ENCODE peak calls at places on chromosomes 13 and 19, in ten cellular contexts. One of them, this sample, is unnamed.

GRCh38 chr13:101579291-101579802 is 126.9 kb downstream of the ITGBL1 start:
- DNase-seq in PC-9: no peak
- DNase-seq in Peyer's patch: no peak
- DNase-seq in CD4-positive, alpha-beta T cell: no peak
- DNase-seq in CD4-positive, alpha-beta memory T cell: no peak
- DNase-seq in tibial nerve: no peak
- DNase-seq in stomach: no peak
- DNase-seq in K562: no peak
- DNase-seq in upper lobe of left lung: no peak
- DNase-seq in HL-60: no peak
- DNase-seq in this sample: no peak

GRCh38 chr13:72651196-72651595 is 76.2 kb downstream of the MZT1 start:
- DNase-seq in HL-60: no peak
- DNase-seq in CD4-positive, alpha-beta T cell: no peak
- DNase-seq in Peyer's patch: no peak
- DNase-seq in tibial nerve: no peak
- DNase-seq in PC-9: no peak
- DNase-seq in CD4-positive, alpha-beta memory T cell: no peak
- DNase-seq in K562: no peak
- DNase-seq in stomach: no peak
- DNase-seq in upper lobe of left lung: no peak
- DNase-seq in this sample: no peak

GRCh38 chr19:15091918-15092753 is 10.1 kb downstream of the OR1I1 start:
- DNase-seq in Peyer's patch: peak; percentile 65
- DNase-seq in tibial nerve: peak; percentile 85
- DNase-seq in upper lobe of left lung: no peak
- DNase-seq in HL-60: no peak
- DNase-seq in CD4-positive, alpha-beta memory T cell: peak; percentile 65
- DNase-seq in CD4-positive, alpha-beta T cell: peak; percentile 9
- DNase-seq in stomach: no peak
- DNase-seq in PC-9: peak; percentile 38
- DNase-seq in K562: peak; percentile 53
- DNase-seq in this sample: no peak

GRCh38 chr13:80574113-80574512 is 233.2 kb upstream of the SPRY2 start:
- DNase-seq in CD4-positive, alpha-beta memory T cell: no peak
- DNase-seq in Peyer's patch: no peak
- DNase-seq in tibial nerve: no peak
- DNase-seq in CD4-positive, alpha-beta T cell: no peak
- DNase-seq in upper lobe of left lung: no peak
- DNase-seq in K562: no peak
- DNase-seq in HL-60: no peak
- DNase-seq in PC-9: no peak
- DNase-seq in stomach: no peak
- DNase-seq in this sample: no peak

GRCh38 chr19:45640849-45641273 is 1.7 kb upstream of the EML2 start:
- DNase-seq in HL-60: no peak
- DNase-seq in CD4-positive, alpha-beta memory T cell: no peak
- DNase-seq in CD4-positive, alpha-beta T cell: no peak
- DNase-seq in tibial nerve: no peak
- DNase-seq in PC-9: no peak
- DNase-seq in Peyer's patch: peak; percentile 65
- DNase-seq in K562: peak; percentile 43
- DNase-seq in upper lobe of left lung: no peak
- DNase-seq in stomach: peak; percentile 50
- DNase-seq in this sample: no peak

GRCh38 chr13:21360463-21360862 is 98.6 kb downstream of the ZDHHC20 start:
- DNase-seq in stomach: no peak
- DNase-seq in HL-60: no peak
- DNase-seq in upper lobe of left lung: no peak
- DNase-seq in CD4-positive, alpha-beta T cell: no peak
- DNase-seq in PC-9: no peak
- DNase-seq in CD4-positive, alpha-beta memory T cell: no peak
- DNase-seq in tibial nerve: no peak
- DNase-seq in K562: no peak
- DNase-seq in Peyer's patch: no peak
- DNase-seq in this sample: no peak

GRCh38 chr19:38062959-38063786 is 156.2 kb downstream of the SIPA1L3 start:
- DNase-seq in K562: peak; percentile 42
- DNase-seq in PC-9: no peak
- DNase-seq in CD4-positive, alpha-beta memory T cell: no peak
- DNase-seq in HL-60: no peak
- DNase-seq in stomach: no peak
- DNase-seq in CD4-positive, alpha-beta T cell: no peak
- DNase-seq in upper lobe of left lung: peak; percentile 75
- DNase-seq in Peyer's patch: no peak
- DNase-seq in tibial nerve: no peak
- DNase-seq in this sample: no peak

GRCh38 chr13:32802159-32802558 is 214.1 kb upstream of the KL start:
- DNase-seq in CD4-positive, alpha-beta memory T cell: no peak
- DNase-seq in K562: no peak
- DNase-seq in stomach: no peak
- DNase-seq in Peyer's patch: no peak
- DNase-seq in CD4-positive, alpha-beta T cell: no peak
- DNase-seq in PC-9: no peak
- DNase-seq in tibial nerve: no peak
- DNase-seq in HL-60: no peak
- DNase-seq in upper lobe of left lung: no peak
- DNase-seq in this sample: no peak

GRCh38 chr19:6214881-6215541 is 64.8 kb downstream of the MLLT1 start:
- DNase-seq in CD4-positive, alpha-beta memory T cell: no peak
- DNase-seq in HL-60: no peak
- DNase-seq in CD4-positive, alpha-beta T cell: no peak
- DNase-seq in stomach: no peak
- DNase-seq in tibial nerve: no peak
- DNase-seq in PC-9: no peak
- DNase-seq in Peyer's patch: no peak
- DNase-seq in K562: no peak
- DNase-seq in upper lobe of left lung: peak; percentile 72
- DNase-seq in this sample: no peak

GRCh38 chr19:45104658-45105384 is 11.8 kb downstream of the PPP1R37 start:
- DNase-seq in stomach: no peak
- DNase-seq in upper lobe of left lung: no peak
- DNase-seq in Peyer's patch: peak; percentile 61
- DNase-seq in PC-9: no peak
- DNase-seq in tibial nerve: no peak
- DNase-seq in CD4-positive, alpha-beta T cell: no peak
- DNase-seq in HL-60: no peak
- DNase-seq in K562: no peak
- DNase-seq in CD4-positive, alpha-beta memory T cell: no peak
- DNase-seq in this sample: no peak

GRCh38 chr13:83980322-83980721 is 98.0 kb upstream of the SLITRK1 start:
- DNase-seq in tibial nerve: no peak
- DNase-seq in Peyer's patch: no peak
- DNase-seq in upper lobe of left lung: no peak
- DNase-seq in PC-9: no peak
- DNase-seq in CD4-positive, alpha-beta memory T cell: no peak
- DNase-seq in K562: no peak
- DNase-seq in CD4-positive, alpha-beta T cell: no peak
- DNase-seq in HL-60: no peak
- DNase-seq in stomach: no peak
- DNase-seq in this sample: no peak

GRCh38 chr13:103328899-103329298 is 262.7 kb upstream of the SLC10A2 start:
- DNase-seq in CD4-positive, alpha-beta memory T cell: no peak
- DNase-seq in CD4-positive, alpha-beta T cell: no peak
- DNase-seq in K562: no peak
- DNase-seq in HL-60: no peak
- DNase-seq in tibial nerve: no peak
- DNase-seq in upper lobe of left lung: no peak
- DNase-seq in PC-9: no peak
- DNase-seq in stomach: no peak
- DNase-seq in Peyer's patch: no peak
- DNase-seq in this sample: no peak

GRCh38 chr13:29369060-29369743 is 226.3 kb downstream of the SLC7A1 start:
- DNase-seq in PC-9: peak; percentile 4
- DNase-seq in K562: no peak
- DNase-seq in HL-60: peak; percentile 42
- DNase-seq in CD4-positive, alpha-beta T cell: no peak
- DNase-seq in Peyer's patch: no peak
- DNase-seq in upper lobe of left lung: no peak
- DNase-seq in tibial nerve: no peak
- DNase-seq in stomach: no peak
- DNase-seq in CD4-positive, alpha-beta memory T cell: peak; percentile 6
- DNase-seq in this sample: no peak

GRCh38 chr13:31051999-31052398 is 109.7 kb downstream of the HSPH1 start:
- DNase-seq in upper lobe of left lung: no peak
- DNase-seq in tibial nerve: no peak
- DNase-seq in PC-9: no peak
- DNase-seq in stomach: no peak
- DNase-seq in CD4-positive, alpha-beta memory T cell: no peak
- DNase-seq in HL-60: no peak
- DNase-seq in Peyer's patch: peak; percentile 14
- DNase-seq in K562: no peak
- DNase-seq in CD4-positive, alpha-beta T cell: no peak
- DNase-seq in this sample: no peak

GRCh38 chr19:16470911-16471811 is 609 bp downstream of the EPS15L1 start:
- DNase-seq in CD4-positive, alpha-beta memory T cell: peak; percentile 13
- DNase-seq in stomach: no peak
- DNase-seq in K562: no peak
- DNase-seq in tibial nerve: no peak
- DNase-seq in CD4-positive, alpha-beta T cell: peak; percentile 13
- DNase-seq in PC-9: peak; percentile 18
- DNase-seq in upper lobe of left lung: no peak
- DNase-seq in HL-60: peak; percentile 15
- DNase-seq in Peyer's patch: no peak
- DNase-seq in this sample: no peak

GRCh38 chr19:50460161-50460765 is 16.0 kb upstream of the EMC10 start:
- DNase-seq in CD4-positive, alpha-beta T cell: no peak
- DNase-seq in CD4-positive, alpha-beta memory T cell: no peak
- DNase-seq in HL-60: no peak
- DNase-seq in Peyer's patch: no peak
- DNase-seq in stomach: no peak
- DNase-seq in upper lobe of left lung: no peak
- DNase-seq in tibial nerve: no peak
- DNase-seq in K562: no peak
- DNase-seq in PC-9: peak; percentile 35
- DNase-seq in this sample: no peak

GRCh38 chr19:33646306-33646705 is 24.6 kb downstream of the CHST8 start:
- DNase-seq in PC-9: no peak
- DNase-seq in HL-60: no peak
- DNase-seq in upper lobe of left lung: no peak
- DNase-seq in stomach: no peak
- DNase-seq in Peyer's patch: no peak
- DNase-seq in CD4-positive, alpha-beta T cell: no peak
- DNase-seq in tibial nerve: no peak
- DNase-seq in K562: no peak
- DNase-seq in CD4-positive, alpha-beta memory T cell: no peak
- DNase-seq in this sample: no peak

GRCh38 chr13:35994131-35994966 is 136.8 kb downstream of the DCLK1 start:
- DNase-seq in tibial nerve: no peak
- DNase-seq in upper lobe of left lung: no peak
- DNase-seq in HL-60: no peak
- DNase-seq in Peyer's patch: no peak
- DNase-seq in PC-9: no peak
- DNase-seq in CD4-positive, alpha-beta T cell: no peak
- DNase-seq in CD4-positive, alpha-beta memory T cell: no peak
- DNase-seq in stomach: no peak
- DNase-seq in K562: no peak
- DNase-seq in this sample: no peak

GRCh38 chr19:41288898-41289505 is 21.0 kb upstream of the CCDC97 start:
- DNase-seq in Peyer's patch: no peak
- DNase-seq in tibial nerve: no peak
- DNase-seq in CD4-positive, alpha-beta memory T cell: no peak
- DNase-seq in PC-9: no peak
- DNase-seq in K562: no peak
- DNase-seq in HL-60: no peak
- DNase-seq in CD4-positive, alpha-beta T cell: no peak
- DNase-seq in stomach: no peak
- DNase-seq in upper lobe of left lung: no peak
- DNase-seq in this sample: no peak

DNA sequence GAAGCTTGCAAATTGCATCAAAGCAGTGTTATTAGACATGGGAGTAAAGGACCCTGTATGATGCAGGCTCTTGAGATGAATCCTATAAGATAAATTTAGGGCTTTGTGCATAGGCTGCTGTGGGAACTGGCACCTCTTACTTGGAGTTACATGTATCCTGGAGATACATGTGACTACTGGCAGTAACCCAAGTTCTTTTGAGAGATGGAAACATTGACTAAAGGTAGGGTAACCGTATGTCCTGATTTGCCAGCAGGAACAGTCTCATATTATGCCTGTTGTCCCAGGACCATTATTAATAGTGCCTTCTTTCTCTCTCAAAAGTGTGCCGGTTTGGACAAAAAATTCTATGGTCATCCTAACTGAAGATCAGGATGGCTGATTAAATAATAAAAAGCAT is 195.4 kb downstream of the LACC1 start:
- DNase-seq in HL-60: no peak
- DNase-seq in upper lobe of left lung: no peak
- DNase-seq in CD4-positive, alpha-beta memory T cell: no peak
- DNase-seq in K562: no peak
- DNase-seq in CD4-positive, alpha-beta T cell: no peak
- DNase-seq in Peyer's patch: no peak
- DNase-seq in stomach: no peak
- DNase-seq in PC-9: no peak
- DNase-seq in tibial nerve: no peak
- DNase-seq in this sample: no peak
- H3K27ac ChIP-seq in HL-60: no peak overlapping the region
- H3K27ac ChIP-seq in upper lobe of left lung: no peak overlapping the region
- H3K27ac ChIP-seq in CD4-positive, alpha-beta memory T cell: no peak overlapping the region
- H3K27ac ChIP-seq in K562: no peak overlapping the region
- H3K27ac ChIP-seq in CD4-positive, alpha-beta T cell: no peak overlapping the region
- H3K27ac ChIP-seq in Peyer's patch: no peak overlapping the region
- H3K27ac ChIP-seq in stomach: no peak overlapping the region
- H3K27ac ChIP-seq in PC-9: no peak overlapping the region
- H3K27ac ChIP-seq in tibial nerve: no peak overlapping the region
- H3K27ac ChIP-seq in this sample: no peak overlapping the region

GRCh38 chr19:4976412-4977298 is 7.7 kb downstream of the KDM4B start:
- DNase-seq in tibial nerve: peak; percentile 85
- DNase-seq in CD4-positive, alpha-beta memory T cell: no peak
- DNase-seq in upper lobe of left lung: peak; percentile 73
- DNase-seq in Peyer's patch: peak; percentile 81
- DNase-seq in K562: no peak
- DNase-seq in PC-9: no peak
- DNase-seq in HL-60: peak; percentile 94
- DNase-seq in CD4-positive, alpha-beta T cell: no peak
- DNase-seq in stomach: peak; percentile 53
- DNase-seq in this sample: peak; percentile 55
- H3K27ac ChIP-seq in tibial nerve: peak overlapping the region; percentile 91
- H3K27ac ChIP-seq in CD4-positive, alpha-beta memory T cell: no peak overlapping the region
- H3K27ac ChIP-seq in upper lobe of left lung: peak overlapping the region; percentile 89
- H3K27ac ChIP-seq in Peyer's patch: peak overlapping the region; percentile 72
- H3K27ac ChIP-seq in K562: no peak overlapping the region
- H3K27ac ChIP-seq in PC-9: no peak overlapping the region
- H3K27ac ChIP-seq in HL-60: peak overlapping the region; percentile 68
- H3K27ac ChIP-seq in CD4-positive, alpha-beta T cell: no peak overlapping the region
- H3K27ac ChIP-seq in stomach: peak overlapping the region; percentile 90
- H3K27ac ChIP-seq in this sample: peak overlapping the region; percentile 47

GRCh38 chr13:28245465-28245864 is 107.1 kb downstream of the PAN3 start:
- DNase-seq in PC-9: no peak
- DNase-seq in Peyer's patch: no peak
- DNase-seq in stomach: no peak
- DNase-seq in upper lobe of left lung: no peak
- DNase-seq in CD4-positive, alpha-beta memory T cell: no peak
- DNase-seq in HL-60: no peak
- DNase-seq in tibial nerve: no peak
- DNase-seq in CD4-positive, alpha-beta T cell: no peak
- DNase-seq in K562: no peak
- DNase-seq in this sample: no peak
- H3K27ac ChIP-seq in PC-9: no peak overlapping the region
- H3K27ac ChIP-seq in Peyer's patch: no peak overlapping the region
- H3K27ac ChIP-seq in stomach: no peak overlapping the region
- H3K27ac ChIP-seq in upper lobe of left lung: no peak overlapping the region
- H3K27ac ChIP-seq in CD4-positive, alpha-beta memory T cell: no peak overlapping the region
- H3K27ac ChIP-seq in HL-60: no peak overlapping the region
- H3K27ac ChIP-seq in tibial nerve: no peak overlapping the region
- H3K27ac ChIP-seq in CD4-positive, alpha-beta T cell: no peak overlapping the region
- H3K27ac ChIP-seq in K562: no peak overlapping the region
- H3K27ac ChIP-seq in this sample: no peak overlapping the region

GRCh38 chr13:27415116-27415515 is 9.3 kb upstream of the GTF3A start:
- DNase-seq in PC-9: no peak
- DNase-seq in HL-60: no peak
- DNase-seq in Peyer's patch: no peak
- DNase-seq in upper lobe of left lung: no peak
- DNase-seq in K562: no peak
- DNase-seq in stomach: no peak
- DNase-seq in CD4-positive, alpha-beta T cell: no peak
- DNase-seq in tibial nerve: no peak
- DNase-seq in CD4-positive, alpha-beta memory T cell: no peak
- DNase-seq in this sample: no peak
- H3K27ac ChIP-seq in PC-9: no peak overlapping the region
- H3K27ac ChIP-seq in HL-60: no peak overlapping the region
- H3K27ac ChIP-seq in Peyer's patch: no peak overlapping the region
- H3K27ac ChIP-seq in upper lobe of left lung: no peak overlapping the region
- H3K27ac ChIP-seq in K562: no peak overlapping the region
- H3K27ac ChIP-seq in stomach: no peak overlapping the region
- H3K27ac ChIP-seq in CD4-positive, alpha-beta T cell: no peak overlapping the region
- H3K27ac ChIP-seq in tibial nerve: no peak overlapping the region
- H3K27ac ChIP-seq in CD4-positive, alpha-beta memory T cell: no peak overlapping the region
- H3K27ac ChIP-seq in this sample: no peak overlapping the region

This sample was measured in substantia nigra.